ENCODE peak calls at places on chromosomes 6 and 20, in eight cellular contexts. One of them, this sample, is unnamed.

GRCh38 chr6:15907914-15908518 is 220.9 kb upstream of the MYLIP start:
- DNase-seq in adrenal gland: no peak
- DNase-seq in mesenchymal stem cell: no peak
- DNase-seq in DND-41: no peak
- DNase-seq in IMR-90: no peak
- DNase-seq in fibroblast of lung: no peak
- DNase-seq in heart right ventricle: no peak
- DNase-seq in naive thymus-derived CD4-positive, alpha-beta T cell: no peak
- DNase-seq in this sample: no peak

GRCh38 chr6:165245287-165245686 is 64.1 kb downstream of the C6orf118 start:
- DNase-seq in adrenal gland: no peak
- DNase-seq in mesenchymal stem cell: peak; percentile 7
- DNase-seq in DND-41: peak; percentile 61
- DNase-seq in IMR-90: peak; percentile 2
- DNase-seq in fibroblast of lung: no peak
- DNase-seq in heart right ventricle: no peak
- DNase-seq in naive thymus-derived CD4-positive, alpha-beta T cell: no peak
- DNase-seq in this sample: no peak

GRCh38 chr20:35091808-35092523 is 641 bp downstream of the TRPC4AP start:
- DNase-seq in adrenal gland: no peak
- DNase-seq in mesenchymal stem cell: peak; percentile 31
- DNase-seq in DND-41: peak; percentile 29
- DNase-seq in IMR-90: peak; percentile 16
- DNase-seq in fibroblast of lung: peak; percentile 21
- DNase-seq in heart right ventricle: no peak
- DNase-seq in naive thymus-derived CD4-positive, alpha-beta T cell: peak; percentile 13
- DNase-seq in this sample: no peak

GRCh38 chr6:47665112-47665511 is 33.3 kb upstream of the ADGRF4 start:
- DNase-seq in adrenal gland: no peak
- DNase-seq in mesenchymal stem cell: no peak
- DNase-seq in DND-41: no peak
- DNase-seq in IMR-90: no peak
- DNase-seq in fibroblast of lung: no peak
- DNase-seq in heart right ventricle: no peak
- DNase-seq in naive thymus-derived CD4-positive, alpha-beta T cell: no peak
- DNase-seq in this sample: no peak

GRCh38 chr20:35054804-35055203 is 37.8 kb downstream of the TRPC4AP start:
- DNase-seq in adrenal gland: no peak
- DNase-seq in mesenchymal stem cell: no peak
- DNase-seq in DND-41: no peak
- DNase-seq in IMR-90: no peak
- DNase-seq in fibroblast of lung: no peak
- DNase-seq in heart right ventricle: no peak
- DNase-seq in naive thymus-derived CD4-positive, alpha-beta T cell: no peak
- DNase-seq in this sample: no peak

GRCh38 chr6:161631676-161632194 is 357.9 kb upstream of the AGPAT4 start:
- DNase-seq in adrenal gland: no peak
- DNase-seq in mesenchymal stem cell: no peak
- DNase-seq in DND-41: no peak
- DNase-seq in IMR-90: no peak
- DNase-seq in fibroblast of lung: peak; percentile 89
- DNase-seq in heart right ventricle: no peak
- DNase-seq in naive thymus-derived CD4-positive, alpha-beta T cell: no peak
- DNase-seq in this sample: no peak

GRCh38 chr20:35991142-35991771 is 22.9 kb downstream of the CNBD2 start:
- DNase-seq in adrenal gland: peak; percentile 29
- DNase-seq in mesenchymal stem cell: peak; percentile 46
- DNase-seq in DND-41: peak; percentile 36
- DNase-seq in IMR-90: peak; percentile 34
- DNase-seq in fibroblast of lung: peak; percentile 37
- DNase-seq in heart right ventricle: no peak
- DNase-seq in naive thymus-derived CD4-positive, alpha-beta T cell: no peak
- DNase-seq in this sample: no peak

GRCh38 chr20:23928788-23929187 is 49.2 kb upstream of the CST5 start:
- DNase-seq in adrenal gland: no peak
- DNase-seq in mesenchymal stem cell: no peak
- DNase-seq in DND-41: peak; percentile 53
- DNase-seq in IMR-90: no peak
- DNase-seq in fibroblast of lung: no peak
- DNase-seq in heart right ventricle: no peak
- DNase-seq in naive thymus-derived CD4-positive, alpha-beta T cell: peak; percentile 41
- DNase-seq in this sample: no peak

GRCh38 chr20:17693534-17694001 is 6.2 kb upstream of the BANF2 start:
- DNase-seq in adrenal gland: no peak
- DNase-seq in mesenchymal stem cell: no peak
- DNase-seq in DND-41: no peak
- DNase-seq in IMR-90: no peak
- DNase-seq in fibroblast of lung: no peak
- DNase-seq in heart right ventricle: no peak
- DNase-seq in naive thymus-derived CD4-positive, alpha-beta T cell: no peak
- DNase-seq in this sample: no peak

GRCh38 chr6:154962751-154963150 is 32.4 kb upstream of the TIAM2 start:
- DNase-seq in adrenal gland: no peak
- DNase-seq in mesenchymal stem cell: peak; percentile 80
- DNase-seq in DND-41: no peak
- DNase-seq in IMR-90: peak; percentile 89
- DNase-seq in fibroblast of lung: peak; percentile 82
- DNase-seq in heart right ventricle: no peak
- DNase-seq in naive thymus-derived CD4-positive, alpha-beta T cell: no peak
- DNase-seq in this sample: no peak

GRCh38 chr6:140445474-140446004 is 1071.1 kb upstream of the CITED2 start:
- DNase-seq in adrenal gland: no peak
- DNase-seq in mesenchymal stem cell: no peak
- DNase-seq in DND-41: no peak
- DNase-seq in IMR-90: peak; percentile 53
- DNase-seq in fibroblast of lung: peak; percentile 53
- DNase-seq in heart right ventricle: no peak
- DNase-seq in naive thymus-derived CD4-positive, alpha-beta T cell: no peak
- DNase-seq in this sample: no peak

GRCh38 chr6:155050311-155050710 is 55.2 kb downstream of the TIAM2 start:
- DNase-seq in adrenal gland: no peak
- DNase-seq in mesenchymal stem cell: peak; percentile 18
- DNase-seq in DND-41: peak; percentile 24
- DNase-seq in IMR-90: peak; percentile 47
- DNase-seq in fibroblast of lung: peak; percentile 7
- DNase-seq in heart right ventricle: no peak
- DNase-seq in naive thymus-derived CD4-positive, alpha-beta T cell: peak; percentile 4
- DNase-seq in this sample: no peak

GRCh38 chr6:169778646-169779045 is 27.2 kb downstream of the ERMARD start:
- DNase-seq in adrenal gland: no peak
- DNase-seq in mesenchymal stem cell: no peak
- DNase-seq in DND-41: no peak
- DNase-seq in IMR-90: no peak
- DNase-seq in fibroblast of lung: no peak
- DNase-seq in heart right ventricle: no peak
- DNase-seq in naive thymus-derived CD4-positive, alpha-beta T cell: no peak
- DNase-seq in this sample: no peak

GRCh38 chr6:142783499-142783898 is 161.5 kb downstream of the HIVEP2 start:
- DNase-seq in adrenal gland: no peak
- DNase-seq in mesenchymal stem cell: no peak
- DNase-seq in DND-41: no peak
- DNase-seq in IMR-90: no peak
- DNase-seq in fibroblast of lung: no peak
- DNase-seq in heart right ventricle: no peak
- DNase-seq in naive thymus-derived CD4-positive, alpha-beta T cell: no peak
- DNase-seq in this sample: no peak

GRCh38 chr20:39898467-39898852 is 790.6 kb downstream of the MAFB start:
- DNase-seq in adrenal gland: no peak
- DNase-seq in mesenchymal stem cell: no peak
- DNase-seq in DND-41: no peak
- DNase-seq in IMR-90: no peak
- DNase-seq in fibroblast of lung: no peak
- DNase-seq in heart right ventricle: no peak
- DNase-seq in naive thymus-derived CD4-positive, alpha-beta T cell: no peak
- DNase-seq in this sample: no peak
- H3K9me3 ChIP-seq in adrenal gland: no peaks in the 10 kb centered on the region
- H3K9me3 ChIP-seq in mesenchymal stem cell: no peaks in the 10 kb centered on the region
- H3K9me3 ChIP-seq in DND-41: no peaks in the 10 kb centered on the region
- H3K9me3 ChIP-seq in IMR-90: no peaks in the 10 kb centered on the region
- H3K9me3 ChIP-seq in fibroblast of lung: no peaks in the 10 kb centered on the region
- H3K9me3 ChIP-seq in heart right ventricle: no peaks in the 10 kb centered on the region
- H3K9me3 ChIP-seq in naive thymus-derived CD4-positive, alpha-beta T cell: no peaks in the 10 kb centered on the region
- H3K9me3 ChIP-seq in this sample: no peaks in the 10 kb centered on the region

DNA sequence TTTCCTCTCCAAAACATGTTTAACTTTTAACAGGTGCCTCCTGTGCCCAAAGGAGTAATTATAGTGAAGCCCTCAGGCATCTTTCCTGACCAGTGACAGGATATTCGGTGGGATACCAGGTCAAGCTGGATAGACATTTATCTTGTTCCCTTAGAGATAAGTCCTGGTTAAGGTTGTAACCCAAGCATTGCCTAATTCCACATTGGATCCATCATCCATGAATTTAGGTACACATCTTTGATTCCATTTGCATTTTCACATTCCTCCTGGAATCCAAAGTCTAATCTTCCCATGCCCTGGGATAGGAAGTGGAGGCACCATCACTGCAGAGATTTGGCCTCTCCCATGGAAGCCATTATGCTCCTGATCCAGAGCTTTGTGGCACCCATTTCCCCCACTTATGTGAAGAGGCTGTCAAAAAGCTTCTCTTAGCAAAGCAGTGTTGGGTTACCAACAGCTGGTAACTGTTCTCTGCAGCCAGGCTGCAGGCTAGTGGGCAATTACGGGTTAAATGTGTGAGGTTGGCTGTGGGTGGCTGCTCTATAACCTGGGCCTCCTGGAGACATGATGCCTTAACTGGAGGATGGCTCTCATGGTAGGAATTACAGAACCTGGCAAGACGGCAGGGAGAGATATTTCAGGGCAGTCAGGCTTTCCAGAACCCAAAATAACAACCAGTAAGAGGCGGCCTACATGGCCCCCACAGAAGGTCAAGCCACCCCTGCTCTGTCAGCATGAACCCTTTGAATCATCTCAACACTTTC is 96.9 kb upstream of the VGLL2 start:
- DNase-seq in adrenal gland: no peak
- DNase-seq in mesenchymal stem cell: peak; percentile 1
- DNase-seq in DND-41: no peak
- DNase-seq in IMR-90: no peak
- DNase-seq in fibroblast of lung: no peak
- DNase-seq in heart right ventricle: no peak
- DNase-seq in naive thymus-derived CD4-positive, alpha-beta T cell: no peak
- DNase-seq in this sample: no peak
- H3K9me3 ChIP-seq in adrenal gland: no peaks in the 10 kb centered on the region
- H3K9me3 ChIP-seq in mesenchymal stem cell: no peaks in the 10 kb centered on the region
- H3K9me3 ChIP-seq in DND-41: no peaks in the 10 kb centered on the region
- H3K9me3 ChIP-seq in IMR-90: no peaks in the 10 kb centered on the region
- H3K9me3 ChIP-seq in fibroblast of lung: no peaks in the 10 kb centered on the region
- H3K9me3 ChIP-seq in heart right ventricle: no peaks in the 10 kb centered on the region
- H3K9me3 ChIP-seq in naive thymus-derived CD4-positive, alpha-beta T cell: no peaks in the 10 kb centered on the region
- H3K9me3 ChIP-seq in this sample: no peaks in the 10 kb centered on the region

GRCh38 chr20:49283703-49284625 is 6.1 kb upstream of the ZNFX1 start:
- DNase-seq in adrenal gland: no peak
- DNase-seq in mesenchymal stem cell: peak; percentile 14
- DNase-seq in DND-41: no peak
- DNase-seq in IMR-90: no peak
- DNase-seq in fibroblast of lung: no peak
- DNase-seq in heart right ventricle: no peak
- DNase-seq in naive thymus-derived CD4-positive, alpha-beta T cell: no peak
- DNase-seq in this sample: no peak
- H3K9me3 ChIP-seq in adrenal gland: no peaks in the 10 kb centered on the region
- H3K9me3 ChIP-seq in mesenchymal stem cell: peaks cover 30% of the 10 kb centered on the region
- H3K9me3 ChIP-seq in DND-41: peaks cover 68% of the 10 kb centered on the region
- H3K9me3 ChIP-seq in IMR-90: peaks cover 27% of the 10 kb centered on the region
- H3K9me3 ChIP-seq in fibroblast of lung: peaks cover 16% of the 10 kb centered on the region
- H3K9me3 ChIP-seq in heart right ventricle: peaks cover 25% of the 10 kb centered on the region
- H3K9me3 ChIP-seq in naive thymus-derived CD4-positive, alpha-beta T cell: peaks cover 51% of the 10 kb centered on the region
- H3K9me3 ChIP-seq in this sample: peaks cover 83% of the 10 kb centered on the region

DNA sequence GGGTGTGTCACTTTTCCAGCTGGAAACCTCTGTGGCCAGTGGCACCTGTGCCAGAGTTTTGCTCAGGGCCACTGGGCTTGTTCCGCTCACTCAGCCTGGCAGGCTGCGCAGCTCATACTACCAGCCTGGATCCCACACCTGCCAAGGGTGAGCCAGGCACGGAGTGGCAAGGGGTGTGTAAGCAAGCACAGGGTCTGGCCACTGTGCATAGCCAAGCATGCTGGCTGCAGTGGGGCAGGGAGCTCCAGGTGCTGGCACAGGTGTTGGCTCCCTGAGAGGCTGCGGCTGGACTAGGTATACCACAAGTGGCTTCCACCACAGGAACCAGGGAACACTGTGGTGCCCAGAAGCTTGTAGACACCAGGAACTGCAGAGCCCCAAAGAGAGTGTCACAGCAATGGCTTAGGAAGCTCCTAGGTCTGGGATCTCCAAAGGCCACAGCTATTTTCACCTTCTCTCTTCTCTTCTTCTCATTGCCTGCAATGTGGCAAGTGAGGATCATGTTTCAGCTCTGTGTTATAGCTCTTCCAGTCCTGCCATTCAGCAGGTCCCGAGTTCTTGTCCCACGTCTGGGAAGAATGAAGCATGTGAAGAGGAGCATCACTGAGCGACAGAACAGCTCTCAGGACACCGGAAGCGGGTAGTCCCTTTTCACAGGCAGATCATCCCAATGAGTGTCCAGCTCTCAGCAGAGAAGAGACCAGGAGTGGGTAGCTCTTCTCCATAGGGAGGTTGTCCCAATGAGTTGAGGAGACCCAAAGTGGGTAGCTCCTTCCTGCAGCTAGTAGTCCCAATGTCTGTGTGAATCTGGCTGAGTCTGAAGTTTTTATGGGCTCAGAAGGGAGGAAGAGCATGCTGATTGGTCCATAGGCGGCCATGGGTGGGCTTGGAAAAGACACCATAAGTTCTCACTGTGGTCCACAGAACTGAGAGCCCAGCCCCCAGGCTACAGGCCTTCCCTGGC is 41.3 kb downstream of the WASF1 start:
- DNase-seq in adrenal gland: no peak
- DNase-seq in mesenchymal stem cell: no peak
- DNase-seq in DND-41: peak; percentile 5
- DNase-seq in IMR-90: no peak
- DNase-seq in fibroblast of lung: no peak
- DNase-seq in heart right ventricle: no peak
- DNase-seq in naive thymus-derived CD4-positive, alpha-beta T cell: no peak
- DNase-seq in this sample: no peak
- H3K9me3 ChIP-seq in adrenal gland: no peaks in the 10 kb centered on the region
- H3K9me3 ChIP-seq in mesenchymal stem cell: peaks cover 5% of the 10 kb centered on the region
- H3K9me3 ChIP-seq in DND-41: peaks cover 19% of the 10 kb centered on the region
- H3K9me3 ChIP-seq in IMR-90: peaks cover 2% of the 10 kb centered on the region
- H3K9me3 ChIP-seq in fibroblast of lung: no peaks in the 10 kb centered on the region
- H3K9me3 ChIP-seq in heart right ventricle: no peaks in the 10 kb centered on the region
- H3K9me3 ChIP-seq in naive thymus-derived CD4-positive, alpha-beta T cell: no peaks in the 10 kb centered on the region
- H3K9me3 ChIP-seq in this sample: no peaks in the 10 kb centered on the region

This sample was measured in T-helper 17 cell.